ENCODE peak calls at places on chromosome 7, in five cellular contexts. V is AG10803, F is astrocyte, R is Panc1, W is HFF-Myc. B is an unnamed sample.

GRCh38 chr7:107035446-107035845 is 9.1 kb upstream of the PRKAR2B start:
- DNase-seq in V (peak; percentile 79), F (peak; percentile 86), R (peak; percentile 17), W (peak; percentile 43), B (no peak)

GRCh38 chr7:131151034-131151433 is 176.6 kb upstream of the MKLN1 start:
- DNase-seq in V (no peak), F (no peak), R (no peak), W (no peak), B (no peak)

GRCh38 chr7:108108131-108108530 is 22.0 kb downstream of the LAMB4 start:
- DNase-seq in V (no peak), F (no peak), R (no peak), W (no peak), B (no peak)

GRCh38 chr7:134660961-134661376 is 14.3 kb downstream of the BPGM start:
- DNase-seq in V (peak; percentile 88), F (peak; percentile 88), R (no peak), W (no peak), B (no peak)

GRCh38 chr7:99559276-99559915 is 954 bp downstream of the ZNF655 start:
- DNase-seq in V (peak; percentile 36), F (peak; percentile 22), R (no peak), W (no peak), B (no peak)

GRCh38 chr7:132475669-132476116 is 100.6 kb downstream of the PLXNA4 start:
- DNase-seq in V (no peak), F (peak; percentile 8), R (no peak), W (no peak), B (no peak)

GRCh38 chr7:127189885-127190284 is 62.9 kb downstream of the GRM8 start:
- DNase-seq in V (no peak), F (no peak), R (no peak), W (no peak), B (no peak)

GRCh38 chr7:159207398-159207797 is 62.7 kb upstream of the VIPR2 start:
- DNase-seq in V (no peak), F (no peak), R (no peak), W (no peak), B (no peak)

GRCh38 chr7:572013-572667 is 52.5 kb upstream of the PDGFA start:
- DNase-seq in V (no peak), F (no peak), R (no peak), W (no peak), B (no peak)

GRCh38 chr7:80882213-80882801 is 36.5 kb downstream of the SEMA3C start:
- DNase-seq in V (no peak), F (peak; percentile 60), R (no peak), W (no peak), B (no peak)

GRCh38 chr7:140684066-140684950 is 11.6 kb downstream of the ADCK2 start:
- DNase-seq in V (no peak), F (no peak), R (no peak), W (no peak), B (no peak)

GRCh38 chr7:92875719-92876118 is 39.3 kb upstream of the CDK6 start:
- DNase-seq in V (peak; percentile 3), F (peak; percentile 80), R (no peak), W (no peak), B (no peak)

GRCh38 chr7:76303829-76304505 is 1.5 kb downstream of the HSPB1 start:
- DNase-seq in V (no peak), F (no peak), R (no peak), W (no peak), B (no peak)

GRCh38 chr7:129495987-129496386 is 6.3 kb upstream of the SMKR1 start:
- DNase-seq in V (no peak), F (no peak), R (no peak), W (no peak), B (no peak)

GRCh38 chr7:153588596-153588995 is 463.6 kb upstream of the DPP6 start:
- DNase-seq in V (no peak), F (no peak), R (no peak), W (no peak), B (no peak)

GRCh38 chr7:64102656-64103400 is 57.6 kb downstream of the ZNF727 start:
- DNase-seq in V (no peak), F (no peak), R (no peak), W (no peak), B (no peak)